ENCODE peak calls at places on chromosome 13, in four cellular contexts. Q, V, M and H are unnamed samples.

GRCh38 chr13:98265669-98266551 is 88.8 kb upstream of the RNF113B start:
- DNase-seq in Q (no peak), V (no peak), M (peak), H (no peak)

GRCh38 chr13:40440990-40441820 is 225.2 kb downstream of the FOXO1 start:
- DNase-seq in Q (no peak), V (no peak), M (peak), H (peak)

GRCh38 chr13:22073718-22074117 is 402.8 kb downstream of the FGF9 start:
- DNase-seq in Q (no peak), V (no peak), M (no peak), H (no peak)

GRCh38 chr13:90984737-90985136 is 362.8 kb upstream of the MIR17HG start:
- DNase-seq in Q (no peak), V (no peak), M (no peak), H (no peak)

GRCh38 chr13:112900691-112901091 is 68.3 kb upstream of the MCF2L start:
- DNase-seq in Q (no peak), V (no peak), M (peak), H (peak)

GRCh38 chr13:33639158-33639557 is 178.8 kb upstream of the RFC3 start:
- DNase-seq in Q (peak), V (peak), M (no peak), H (no peak)

GRCh38 chr13:99976502-99977115 is 5.0 kb upstream of the ZIC2 start:
- DNase-seq in Q (no peak), V (no peak), M (no peak), H (no peak)

GRCh38 chr13:26831336-26831908 is 70.8 kb upstream of the GPR12 start:
- DNase-seq in Q (no peak), V (no peak), M (no peak), H (no peak)

GRCh38 chr13:30647824-30648521 is 30.3 kb downstream of the USPL1 start:
- DNase-seq in Q (no peak), V (no peak), M (no peak), H (no peak)

GRCh38 chr13:95643471-95643813 is 1.1 kb downstream of the DZIP1 start:
- DNase-seq in Q (no peak), V (no peak), M (no peak), H (no peak)

GRCh38 chr13:30708541-30708940 is 26.8 kb upstream of the ALOX5AP start:
- DNase-seq in Q (no peak), V (peak), M (no peak), H (no peak)

GRCh38 chr13:28495586-28496564 is 947 bp upstream of the FLT1 start:
- DNase-seq in Q (no peak), V (no peak), M (no peak), H (no peak)

GRCh38 chr13:43877788-43878187 is 1.8 kb downstream of the CCDC122 start:
- DNase-seq in Q (no peak), V (peak), M (no peak), H (no peak)